ENCODE peak calls at places on chromosomes 1 and 21, in eight cellular contexts. R, H, S, Y, J, C, F and V are unnamed samples.

GRCh38 chr1:219189021-219189824 is 15.5 kb downstream of the LYPLAL1 start:
- DNase-seq in R (no peak), H (no peak), S (no peak), Y (peak; percentile 76), J (no peak), C (no peak), F (no peak), V (no peak)

GRCh38 chr1:11692899-11693590 is 1.5 kb downstream of the DRAXIN start:
- DNase-seq in R (no peak), H (peak; percentile 19), S (no peak), Y (peak; percentile 33), J (no peak), C (no peak), F (peak; percentile 44), V (no peak)

GRCh38 chr1:176897350-176898236 is 266.9 kb downstream of the ASTN1 start:
- DNase-seq in R (peak; percentile 78), H (peak; percentile 28), S (no peak), Y (peak; percentile 64), J (peak; percentile 49), C (peak; percentile 78), F (no peak), V (no peak)

GRCh38 chr1:34827341-34827941 is 32.1 kb downstream of the SMIM12 start:
- DNase-seq in R (no peak), H (no peak), S (no peak), Y (no peak), J (no peak), C (no peak), F (no peak), V (no peak)

GRCh38 chr1:12601690-12602632 is 16.0 kb downstream of the DHRS3 start:
- DNase-seq in R (no peak), H (no peak), S (no peak), Y (peak; percentile 64), J (no peak), C (no peak), F (no peak), V (no peak)

GRCh38 chr1:178619523-178619922 is 105.5 kb upstream of the RALGPS2 start:
- DNase-seq in R (no peak), H (peak; percentile 41), S (no peak), Y (no peak), J (no peak), C (no peak), F (no peak), V (no peak)

GRCh38 chr1:229127301-229127700 is 143.6 kb upstream of the RAB4A start:
- DNase-seq in R (no peak), H (no peak), S (no peak), Y (peak; percentile 56), J (no peak), C (no peak), F (no peak), V (no peak)

GRCh38 chr1:227945891-227946623 is 1.7 kb downstream of the WNT9A start:
- DNase-seq in R (no peak), H (peak; percentile 79), S (no peak), Y (peak; percentile 69), J (peak; percentile 63), C (peak; percentile 88), F (no peak), V (no peak)

DNA sequence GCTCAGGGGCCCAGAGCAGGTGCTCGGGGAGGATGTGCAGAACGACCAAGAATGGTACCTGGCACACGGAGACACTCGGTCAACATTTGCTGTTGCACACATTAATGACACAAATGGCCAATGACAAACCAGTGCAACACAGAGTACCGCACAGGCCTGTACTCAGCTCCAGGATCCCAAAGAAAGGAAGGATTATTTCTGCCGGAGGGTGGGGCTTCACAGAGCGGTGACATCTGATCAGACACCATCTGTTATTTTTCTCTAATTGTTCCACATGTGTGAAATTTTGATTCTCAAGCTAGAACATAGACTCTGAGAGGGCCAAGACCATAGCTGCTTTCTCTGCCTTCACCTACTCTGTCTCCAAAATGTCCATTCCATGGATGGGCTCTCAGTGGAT is 100.4 kb downstream of the MRPL37 start:
- DNase-seq in R (no peak), H (no peak), S (no peak), Y (no peak), J (no peak), C (no peak), F (no peak), V (no peak)
- H3K4me1 ChIP-seq in R (peaks cover 35% of the 10 kb centered on the region), H (peaks cover 44% of the 10 kb centered on the region), S (peaks cover 50% of the 10 kb centered on the region), Y (peaks cover 35% of the 10 kb centered on the region), J (peaks cover 87% of the 10 kb centered on the region), C (peaks cover 8% of the 10 kb centered on the region), F (peaks cover 77% of the 10 kb centered on the region), V (no peaks in the 10 kb centered on the region)

DNA sequence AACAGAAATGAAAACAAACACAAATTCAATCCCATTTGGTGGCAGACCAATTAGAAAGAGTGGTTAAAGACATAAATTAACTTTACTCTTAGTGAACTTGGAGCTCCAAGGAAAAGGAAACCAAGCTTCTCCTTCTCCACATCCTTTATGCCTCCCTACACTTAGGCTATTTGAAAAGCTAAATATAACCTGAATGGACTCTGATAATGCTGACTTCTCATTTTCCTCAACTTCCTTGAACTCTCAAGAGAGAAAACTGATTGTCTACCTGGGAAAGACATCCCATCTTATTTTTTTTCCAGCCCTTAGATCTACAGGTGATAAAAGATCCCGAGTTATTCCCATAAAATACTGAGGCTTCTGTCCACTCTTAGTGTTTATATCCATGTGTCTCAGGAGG is 178.4 kb upstream of the SPAG17 start:
- DNase-seq in R (no peak), H (no peak), S (no peak), Y (no peak), J (no peak), C (no peak), F (no peak), V (no peak)
- H3K9me3 ChIP-seq in R (no peaks in the 10 kb centered on the region), H (peaks cover 19% of the 10 kb centered on the region), S (no peaks in the 10 kb centered on the region), Y (no peaks in the 10 kb centered on the region), J (peaks cover 74% of the 10 kb centered on the region), C (peaks cover 16% of the 10 kb centered on the region), F (no peaks in the 10 kb centered on the region), V (peaks cover 26% of the 10 kb centered on the region)

DNA sequence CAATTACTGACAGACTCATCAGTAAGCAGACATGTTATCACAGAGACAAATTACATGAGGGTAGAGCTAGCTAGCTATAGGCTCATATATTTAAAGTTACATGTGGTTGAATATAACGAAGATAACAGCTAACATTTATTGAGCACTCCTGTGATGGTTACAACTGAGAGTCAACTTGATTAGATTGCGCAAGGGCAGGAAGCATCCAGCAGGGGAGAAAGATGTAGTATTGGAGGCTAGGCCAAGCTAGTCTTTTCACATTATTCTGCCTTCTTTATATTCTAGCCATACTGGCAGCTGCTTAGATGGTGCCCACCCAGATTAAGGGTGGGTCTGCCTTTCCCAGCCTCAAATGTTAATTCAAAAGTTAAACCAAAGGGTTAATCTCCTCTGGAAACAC is 37.1 kb downstream of the PIGK start:
- DNase-seq in R (no peak), H (no peak), S (no peak), Y (no peak), J (no peak), C (no peak), F (no peak), V (no peak)
- H3K27ac ChIP-seq in R (no peak overlapping the region), H (no peak overlapping the region), S (no peak overlapping the region), Y (no peak overlapping the region), J (no peak overlapping the region), C (no peak overlapping the region), F (no peak overlapping the region), V (no peak overlapping the region)

GRCh38 chr21:45079351-45079750 is 5.0 kb downstream of the ADARB1 start:
- DNase-seq in R (no peak), H (no peak), S (no peak), Y (no peak), J (no peak), C (no peak), F (no peak), V (no peak)
- H3K4me1 ChIP-seq in R (peaks cover 4% of the 10 kb centered on the region), H (no peaks in the 10 kb centered on the region), S (peaks cover 17% of the 10 kb centered on the region), Y (peaks cover 31% of the 10 kb centered on the region), J (peaks cover 72% of the 10 kb centered on the region), C (peaks cover 85% of the 10 kb centered on the region), F (peaks cover 89% of the 10 kb centered on the region), V (peaks cover 82% of the 10 kb centered on the region)

GRCh38 chr1:152495066-152495675 is 15.4 kb upstream of the LCE5A start:
- DNase-seq in R (no peak), H (peak; percentile 51), S (no peak), Y (peak; percentile 24), J (no peak), C (no peak), F (no peak), V (no peak)
- H3K9me3 ChIP-seq in R (no peaks in the 10 kb centered on the region), H (no peaks in the 10 kb centered on the region), S (no peaks in the 10 kb centered on the region), Y (no peaks in the 10 kb centered on the region), J (no peaks in the 10 kb centered on the region), C (no peaks in the 10 kb centered on the region), F (no peaks in the 10 kb centered on the region), V (no peaks in the 10 kb centered on the region)

GRCh38 chr1:246587606-246588005 is 21.4 kb downstream of the CNST start:
- DNase-seq in R (no peak), H (no peak), S (no peak), Y (peak; percentile 73), J (no peak), C (no peak), F (no peak), V (no peak)
- H3K27ac ChIP-seq in R (no peak overlapping the region), H (peak overlapping the region; percentile 64), S (peak overlapping the region; percentile 81), Y (peak overlapping the region; percentile 58), J (peak overlapping the region; percentile 76), C (no peak overlapping the region), F (peak overlapping the region; percentile 3), V (peak overlapping the region; percentile 33)

DNA sequence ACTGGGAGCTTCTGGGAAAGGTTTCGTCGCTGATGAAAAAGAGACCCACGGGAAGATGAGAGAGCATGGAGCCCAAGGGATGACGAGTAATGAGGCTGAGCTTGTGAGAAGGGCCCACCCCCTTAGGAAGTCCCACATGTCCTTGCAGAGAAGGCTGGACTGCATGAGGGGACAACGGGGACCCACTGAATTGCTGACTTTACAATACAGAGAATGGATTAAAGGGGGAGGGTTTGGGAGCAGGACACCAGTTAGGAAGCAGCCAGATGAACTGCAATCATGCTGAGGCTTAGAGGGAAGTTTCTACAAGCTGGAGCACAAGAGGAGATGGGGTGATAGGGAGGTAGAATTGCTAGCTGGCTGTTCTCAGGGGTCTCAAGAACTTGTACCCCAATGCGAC is 5.5 kb upstream of the TMEM51 start:
- DNase-seq in R (no peak), H (no peak), S (no peak), Y (no peak), J (no peak), C (no peak), F (no peak), V (no peak)
- H3K4me1 ChIP-seq in R (no peaks in the 10 kb centered on the region), H (no peaks in the 10 kb centered on the region), S (peaks cover 7% of the 10 kb centered on the region), Y (peaks cover 5% of the 10 kb centered on the region), J (peaks cover 19% of the 10 kb centered on the region), C (peaks cover 9% of the 10 kb centered on the region), F (no peaks in the 10 kb centered on the region), V (no peaks in the 10 kb centered on the region)